ENCODE peak calls at places on chromosomes 2 and 18, in five cellular contexts. X is neural progenitor cell, N is posterior vena cava, L is HEK293T, D is anterior cingulate cortex. B is an unnamed sample.

GRCh38 chr2:204604061-204604460 is 58.8 kb downstream of the PARD3B start:
- DNase-seq in L (no peak), D (no peak), X (no peak), N (no peak), B (no peak)

GRCh38 chr2:57868619-57869139 is 177.9 kb upstream of the VRK2 start:
- DNase-seq in L (no peak), D (no peak), X (no peak), N (no peak), B (no peak)

GRCh38 chr2:40448476-40449079 is 3.3 kb downstream of the SLC8A1 start:
- DNase-seq in X (peak), N (no peak), L (peak), D (peak), B (no peak)

GRCh38 chr2:86003967-86004366 is 101.7 kb downstream of the POLR1A start:
- DNase-seq in N (peak), D (no peak), X (no peak), L (no peak), B (no peak)

GRCh38 chr2:62099050-62099449 is 96.9 kb upstream of the B3GNT2 start:
- DNase-seq in N (no peak), X (no peak), D (no peak), L (no peak), B (no peak)

GRCh38 chr2:195532628-195533271 is 124.3 kb upstream of the SLC39A10 start:
- DNase-seq in X (no peak), N (no peak), L (no peak), D (no peak), B (no peak)

GRCh38 chr2:228167290-228167689 is 14.2 kb downstream of the SPHKAP start:
- DNase-seq in L (no peak), N (no peak), X (no peak), D (no peak), B (no peak)

GRCh38 chr18:57959278-57959677 is 84.7 kb upstream of the NEDD4L start:
- DNase-seq in N (no peak), X (peak), D (no peak), L (peak), B (no peak)

GRCh38 chr18:58975296-58975695 is 110.6 kb downstream of the ZNF532 start:
- DNase-seq in L (no peak), N (no peak), X (no peak), D (no peak), B (no peak)

GRCh38 chr18:48539406-48540328 is 836 bp downstream of the CTIF start:
- DNase-seq in L (peak), D (peak), N (peak), X (peak), B (peak)

GRCh38 chr2:71802556-71802955 is 345.1 kb downstream of the CYP26B1 start:
- DNase-seq in L (no peak), X (no peak), N (no peak), D (no peak), B (no peak)

GRCh38 chr2:216833076-216833475 is 26.8 kb downstream of the TNP1 start:
- DNase-seq in D (no peak), N (no peak), L (no peak), X (no peak), B (no peak)

GRCh38 chr18:68728301-68728700 is 13.4 kb upstream of the TMX3 start:
- DNase-seq in L (no peak), N (no peak), X (no peak), D (no peak), B (no peak)

GRCh38 chr2:207926133-207927076 is 98.9 kb downstream of the PLEKHM3 start:
- DNase-seq in L (peak), X (no peak), N (peak), D (peak), B (no peak)

GRCh38 chr2:120858361-120858760 is 122.7 kb downstream of the GLI2 start:
- DNase-seq in X (no peak), L (no peak), D (peak), N (peak), B (peak)

GRCh38 chr2:230416061-230416721 is at the start of gene SP100:
- DNase-seq in X (no peak), L (no peak), D (no peak), N (peak), B (peak)

GRCh38 chr2:209519271-209519670 is 95.4 kb downstream of the MAP2 start:
- DNase-seq in N (no peak), X (no peak), L (no peak), D (no peak), B (no peak)

GRCh38 chr18:68555935-68556334 is 159.0 kb downstream of the TMX3 start:
- DNase-seq in L (no peak), X (no peak), D (no peak), N (no peak), B (no peak)

B was measured in posterior cingulate gyrus.